ENCODE peak calls at places on chromosomes 1 and 21, in four cellular contexts. T is AG10803, N is transverse colon, I is amniotic stem cell. C is an unnamed sample.

GRCh38 chr1:44946720-44947059 is 39.7 kb downstream of the EIF2B3 start:
- DNase-seq in T (no peak), N (no peak), I (no peak), C (no peak)

GRCh38 chr21:18023099-18023498 is 203.9 kb upstream of the C21orf91 start:
- DNase-seq in T (no peak), N (no peak), I (no peak), C (no peak)

GRCh38 chr1:174964261-174964984 is 35.3 kb upstream of the CACYBP start:
- DNase-seq in T (peak), N (no peak), I (no peak), C (no peak)

GRCh38 chr1:37879865-37880264 is 20.5 kb upstream of the MTF1 start:
- DNase-seq in T (no peak), N (no peak), I (no peak), C (no peak)

GRCh38 chr1:41439234-41439633 is 45.2 kb downstream of the EDN2 start:
- DNase-seq in T (no peak), N (no peak), I (no peak), C (no peak)

GRCh38 chr1:109433322-109433721 is 7.1 kb upstream of the PSMA5 start:
- DNase-seq in T (no peak), N (no peak), I (no peak), C (no peak)

GRCh38 chr1:212437179-212437798 is 4.6 kb downstream of the NENF start:
- DNase-seq in T (no peak), N (no peak), I (no peak), C (no peak)

GRCh38 chr1:242811092-242811840 is 286.8 kb upstream of the PLD5 start:
- DNase-seq in T (no peak), N (no peak), I (no peak), C (no peak)

GRCh38 chr1:210089848-210090247 is 142.7 kb upstream of the SERTAD4 start:
- DNase-seq in T (no peak), N (no peak), I (no peak), C (no peak)

GRCh38 chr1:25771246-25772114 is 28.5 kb upstream of the SELENON start:
- DNase-seq in T (no peak), N (peak), I (no peak), C (no peak)

GRCh38 chr1:248618878-248619277 is 16.0 kb downstream of the OR2T11 start:
- DNase-seq in T (peak), N (peak), I (no peak), C (peak)

GRCh38 chr1:93143136-93143535 is 37.1 kb downstream of the TMED5 start:
- DNase-seq in T (no peak), N (no peak), I (no peak), C (no peak)

GRCh38 chr1:21050031-21050430 is 126.7 kb downstream of the EIF4G3 start:
- DNase-seq in T (peak), N (no peak), I (no peak), C (no peak)

GRCh38 chr1:224116131-224116530 is 2.2 kb downstream of the FBXO28 start:
- DNase-seq in T (peak), N (no peak), I (no peak), C (no peak)

GRCh38 chr21:26409735-26410134 is 163.4 kb downstream of the CYYR1 start:
- DNase-seq in T (peak), N (no peak), I (no peak), C (no peak)

GRCh38 chr21:43851593-43851992 is 13.4 kb upstream of the AGPAT3 start:
- DNase-seq in T (no peak), N (no peak), I (no peak), C (no peak)

GRCh38 chr1:173917149-173917548 is at the start of gene SERPINC1:
- DNase-seq in T (no peak), N (no peak), I (no peak), C (no peak)

GRCh38 chr1:42944207-42944928 is 14.3 kb downstream of the SLC2A1 start:
- DNase-seq in T (no peak), N (peak), I (no peak), C (no peak)

GRCh38 chr1:49331066-49331852 is 554.6 kb upstream of the BEND5 start:
- DNase-seq in T (no peak), N (no peak), I (no peak), C (no peak)

GRCh38 chr1:156583821-156584622 is 4.5 kb downstream of the TTC24 start:
- DNase-seq in T (peak), N (peak), I (peak), C (peak)

GRCh38 chr1:170145691-170146676 is at the start of gene NTMT2:
- DNase-seq in T (no peak), N (no peak), I (no peak), C (no peak)

GRCh38 chr1:244065960-244066388 is 14.9 kb downstream of the ZBTB18 start:
- DNase-seq in T (peak), N (no peak), I (no peak), C (no peak)

GRCh38 chr1:54937469-54937868 is 43.0 kb upstream of the TMEM61 start:
- DNase-seq in T (no peak), N (no peak), I (no peak), C (no peak)

GRCh38 chr1:18365099-18365705 is 115.5 kb upstream of the KLHDC7A start:
- DNase-seq in T (no peak), N (no peak), I (no peak), C (no peak)

GRCh38 chr1:32939655-32940371 is 24.8 kb downstream of the RNF19B start:
- DNase-seq in T (peak), N (peak), I (no peak), C (no peak)

GRCh38 chr1:230308039-230308438 is 118.1 kb downstream of the PGBD5 start:
- DNase-seq in T (peak), N (peak), I (peak), C (no peak)